ENCODE peak calls at places on chromosomes 2 and 18, in four cellular contexts. One of them, this sample, is unnamed.
A peak's percentile ranks its signal among the peaks of the same experiment; 100 is the strongest.

GRCh38 chr2:53211201-53211774 is 556.3 kb upstream of the CHAC2 start:
- DNase-seq in stimulated activated CD4-positive, alpha-beta T cell treated with anti-CD3 and anti-CD28 coated beads, Interleukin-1b, Interleukin-23, amount 100 ng/mL, for 24 hours: no peak
- DNase-seq in nucleus accumbens: no peak
- DNase-seq in prostate gland: no peak
- DNase-seq in this sample: no peak

GRCh38 chr2:11177871-11178598 is 22.8 kb downstream of the SLC66A3 start:
- DNase-seq in nucleus accumbens: no peak
- DNase-seq in prostate gland: no peak
- DNase-seq in stimulated activated CD4-positive, alpha-beta T cell treated with anti-CD3 and anti-CD28 coated beads, Interleukin-1b, Interleukin-23, amount 100 ng/mL, for 24 hours: no peak
- DNase-seq in this sample: no peak

GRCh38 chr2:151575338-151575737 is 158.9 kb downstream of the NEB start:
- DNase-seq in stimulated activated CD4-positive, alpha-beta T cell treated with anti-CD3 and anti-CD28 coated beads, Interleukin-1b, Interleukin-23, amount 100 ng/mL, for 24 hours: no peak
- DNase-seq in nucleus accumbens: no peak
- DNase-seq in prostate gland: no peak
- DNase-seq in this sample: no peak

GRCh38 chr2:33321236-33321731 is 155.2 kb upstream of the RASGRP3 start:
- DNase-seq in prostate gland: no peak
- DNase-seq in stimulated activated CD4-positive, alpha-beta T cell treated with anti-CD3 and anti-CD28 coated beads, Interleukin-1b, Interleukin-23, amount 100 ng/mL, for 24 hours: no peak
- DNase-seq in nucleus accumbens: no peak
- DNase-seq in this sample: no peak

GRCh38 chr2:157596992-157597681 is 31.5 kb downstream of the ACVR1C start:
- DNase-seq in stimulated activated CD4-positive, alpha-beta T cell treated with anti-CD3 and anti-CD28 coated beads, Interleukin-1b, Interleukin-23, amount 100 ng/mL, for 24 hours: peak; percentile 51
- DNase-seq in nucleus accumbens: peak; percentile 41
- DNase-seq in prostate gland: no peak
- DNase-seq in this sample: peak; percentile 47

GRCh38 chr2:88350262-88350640 is 102.2 kb downstream of the FOXI3 start:
- DNase-seq in prostate gland: no peak
- DNase-seq in nucleus accumbens: no peak
- DNase-seq in stimulated activated CD4-positive, alpha-beta T cell treated with anti-CD3 and anti-CD28 coated beads, Interleukin-1b, Interleukin-23, amount 100 ng/mL, for 24 hours: no peak
- DNase-seq in this sample: no peak

GRCh38 chr2:43255249-43255960 is 29.0 kb upstream of the ZFP36L2 start:
- DNase-seq in stimulated activated CD4-positive, alpha-beta T cell treated with anti-CD3 and anti-CD28 coated beads, Interleukin-1b, Interleukin-23, amount 100 ng/mL, for 24 hours: no peak
- DNase-seq in nucleus accumbens: no peak
- DNase-seq in prostate gland: no peak
- DNase-seq in this sample: no peak

GRCh38 chr18:8754995-8755955 is 49.9 kb downstream of the MTCL1 start:
- DNase-seq in stimulated activated CD4-positive, alpha-beta T cell treated with anti-CD3 and anti-CD28 coated beads, Interleukin-1b, Interleukin-23, amount 100 ng/mL, for 24 hours: no peak
- DNase-seq in nucleus accumbens: no peak
- DNase-seq in prostate gland: no peak
- DNase-seq in this sample: no peak

GRCh38 chr2:64018715-64019082 is 529 bp downstream of the VPS54 start:
- DNase-seq in nucleus accumbens: peak; percentile 65
- DNase-seq in stimulated activated CD4-positive, alpha-beta T cell treated with anti-CD3 and anti-CD28 coated beads, Interleukin-1b, Interleukin-23, amount 100 ng/mL, for 24 hours: no peak
- DNase-seq in prostate gland: peak; percentile 38
- DNase-seq in this sample: no peak

GRCh38 chr2:216391401-216391800 is 19.1 kb upstream of the MARCHF4 start:
- DNase-seq in nucleus accumbens: no peak
- DNase-seq in stimulated activated CD4-positive, alpha-beta T cell treated with anti-CD3 and anti-CD28 coated beads, Interleukin-1b, Interleukin-23, amount 100 ng/mL, for 24 hours: no peak
- DNase-seq in prostate gland: no peak
- DNase-seq in this sample: no peak

GRCh38 chr2:31318360-31319336 is 84.7 kb downstream of the EHD3 start:
- DNase-seq in nucleus accumbens: no peak
- DNase-seq in stimulated activated CD4-positive, alpha-beta T cell treated with anti-CD3 and anti-CD28 coated beads, Interleukin-1b, Interleukin-23, amount 100 ng/mL, for 24 hours: peak; percentile 13
- DNase-seq in prostate gland: no peak
- DNase-seq in this sample: no peak

GRCh38 chr2:201058914-201059313 is 12.6 kb downstream of the HYCC2 start:
- DNase-seq in stimulated activated CD4-positive, alpha-beta T cell treated with anti-CD3 and anti-CD28 coated beads, Interleukin-1b, Interleukin-23, amount 100 ng/mL, for 24 hours: no peak
- DNase-seq in prostate gland: no peak
- DNase-seq in nucleus accumbens: no peak
- DNase-seq in this sample: no peak

GRCh38 chr18:29840101-29840500 is 1202.4 kb downstream of the DSC3 start:
- DNase-seq in prostate gland: no peak
- DNase-seq in nucleus accumbens: no peak
- DNase-seq in stimulated activated CD4-positive, alpha-beta T cell treated with anti-CD3 and anti-CD28 coated beads, Interleukin-1b, Interleukin-23, amount 100 ng/mL, for 24 hours: no peak
- DNase-seq in this sample: no peak

GRCh38 chr2:240250985-240251847 is 110.8 kb upstream of the OTOS start:
- DNase-seq in stimulated activated CD4-positive, alpha-beta T cell treated with anti-CD3 and anti-CD28 coated beads, Interleukin-1b, Interleukin-23, amount 100 ng/mL, for 24 hours: no peak
- DNase-seq in prostate gland: peak; percentile 67
- DNase-seq in nucleus accumbens: peak; percentile 91
- DNase-seq in this sample: no peak

GRCh38 chr18:79585395-79586370 is 93.9 kb upstream of the CTDP1 start:
- DNase-seq in prostate gland: no peak
- DNase-seq in stimulated activated CD4-positive, alpha-beta T cell treated with anti-CD3 and anti-CD28 coated beads, Interleukin-1b, Interleukin-23, amount 100 ng/mL, for 24 hours: no peak
- DNase-seq in nucleus accumbens: no peak
- DNase-seq in this sample: no peak

GRCh38 chr2:234797566-234798250 is 154.1 kb upstream of the SH3BP4 start:
- DNase-seq in stimulated activated CD4-positive, alpha-beta T cell treated with anti-CD3 and anti-CD28 coated beads, Interleukin-1b, Interleukin-23, amount 100 ng/mL, for 24 hours: no peak
- DNase-seq in nucleus accumbens: no peak
- DNase-seq in prostate gland: no peak
- DNase-seq in this sample: peak; percentile 45

GRCh38 chr2:207876834-207877535 is 107.3 kb upstream of the FZD5 start:
- DNase-seq in stimulated activated CD4-positive, alpha-beta T cell treated with anti-CD3 and anti-CD28 coated beads, Interleukin-1b, Interleukin-23, amount 100 ng/mL, for 24 hours: no peak
- DNase-seq in prostate gland: no peak
- DNase-seq in nucleus accumbens: no peak
- DNase-seq in this sample: no peak

GRCh38 chr2:160278889-160279196 is 78.8 kb upstream of the ITGB6 start:
- DNase-seq in nucleus accumbens: no peak
- DNase-seq in prostate gland: no peak
- DNase-seq in stimulated activated CD4-positive, alpha-beta T cell treated with anti-CD3 and anti-CD28 coated beads, Interleukin-1b, Interleukin-23, amount 100 ng/mL, for 24 hours: no peak
- DNase-seq in this sample: no peak

GRCh38 chr2:36965751-36966369 is 476 bp downstream of the STRN start:
- DNase-seq in stimulated activated CD4-positive, alpha-beta T cell treated with anti-CD3 and anti-CD28 coated beads, Interleukin-1b, Interleukin-23, amount 100 ng/mL, for 24 hours: peak; percentile 32
- DNase-seq in prostate gland: peak; percentile 51
- DNase-seq in nucleus accumbens: peak; percentile 33
- DNase-seq in this sample: no peak

This sample was measured in D721Med.